ENCODE peak calls at places on chromosomes 1 and 21, in six cellular contexts. P is naive thymus-derived CD4-positive, alpha-beta T cell; X is IMR-90; K is effector memory CD4-positive, alpha-beta T cell; R is AG09309; M is esophagus squamous epithelium. U is an unnamed sample.

GRCh38 chr1:153944005-153944821 is 2.3 kb downstream of the DENND4B start:
- DNase-seq in P (no peak), R (no peak), X (no peak), M (no peak), K (no peak), U (no peak)

GRCh38 chr1:97378596-97378995 is 542.2 kb downstream of the DPYD start:
- DNase-seq in P (no peak), K (no peak), X (peak; percentile 59), R (no peak), M (no peak), U (no peak)

GRCh38 chr1:42978317-42979036 is 19.8 kb upstream of the SLC2A1 start:
- DNase-seq in K (no peak), M (no peak), R (no peak), X (peak; percentile 71), P (no peak), U (no peak)

GRCh38 chr1:55690366-55690765 is 475.2 kb upstream of the USP24 start:
- DNase-seq in K (no peak), M (no peak), X (no peak), P (no peak), R (no peak), U (peak; percentile 74)

GRCh38 chr1:56965916-56966697 is at the start of gene C8B:
- DNase-seq in M (no peak), X (no peak), K (no peak), R (no peak), P (no peak), U (no peak)

GRCh38 chr1:153602749-153603148 is 10.2 kb downstream of the S100A16 start:
- DNase-seq in K (no peak), X (no peak), P (no peak), R (no peak), M (no peak), U (no peak)

GRCh38 chr1:235207202-235207565 is 46.1 kb upstream of the RBM34 start:
- DNase-seq in K (peak; percentile 17), P (peak; percentile 59), X (no peak), M (no peak), R (no peak), U (no peak)

GRCh38 chr1:158285756-158286241 is 3.9 kb upstream of the CD1C start:
- DNase-seq in M (peak; percentile 23), R (no peak), X (no peak), K (no peak), P (no peak), U (peak; percentile 80)

GRCh38 chr21:44703731-44704635 is 7.0 kb downstream of the KRTAP10-12 start:
- DNase-seq in M (no peak), X (no peak), R (no peak), P (no peak), K (no peak), U (no peak)

GRCh38 chr1:235974616-235975015 is 90.3 kb downstream of the NID1 start:
- DNase-seq in K (no peak), M (no peak), P (no peak), R (no peak), X (peak; percentile 31), U (no peak)

GRCh38 chr1:236659792-236660587 is 26.3 kb upstream of the ACTN2 start:
- DNase-seq in X (no peak), R (no peak), K (no peak), P (no peak), M (no peak), U (no peak)

GRCh38 chr1:170714163-170714562 is 50.2 kb downstream of the PRRX1 start:
- DNase-seq in P (no peak), M (no peak), X (no peak), R (peak; percentile 83), K (no peak), U (no peak)

GRCh38 chr1:45568421-45568820 is 15.4 kb upstream of the NASP start:
- DNase-seq in K (no peak), P (no peak), X (no peak), R (no peak), M (no peak), U (no peak)

GRCh38 chr1:53408013-53408754 is 51.0 kb upstream of the DMRTB1 start:
- DNase-seq in P (no peak), K (no peak), M (no peak), R (no peak), X (peak; percentile 39), U (no peak)

GRCh38 chr1:240426056-240426455 is 185.9 kb downstream of the GREM2 start:
- DNase-seq in P (no peak), X (no peak), M (no peak), K (no peak), R (peak; percentile 42), U (no peak)

GRCh38 chr1:204327359-204327758 is 32.4 kb downstream of the PLEKHA6 start:
- DNase-seq in P (no peak), R (no peak), X (no peak), K (no peak), M (no peak), U (peak; percentile 51)

GRCh38 chr1:37446874-37447273 is 27.5 kb upstream of the ZC3H12A start:
- DNase-seq in R (no peak), P (no peak), M (no peak), K (no peak), X (no peak), U (no peak)

GRCh38 chr1:201827321-201828281 is 1.4 kb upstream of the IPO9 start:
- DNase-seq in P (no peak), K (no peak), R (no peak), X (no peak), M (no peak), U (no peak)

GRCh38 chr1:225476100-225476511 is 48.3 kb upstream of the LBR start:
- DNase-seq in K (no peak), M (no peak), R (no peak), P (no peak), X (no peak), U (peak; percentile 48)

GRCh38 chr1:187383366-187383765 is 554.6 kb downstream of the PLA2G4A start:
- DNase-seq in K (no peak), R (no peak), P (no peak), X (no peak), M (no peak), U (no peak)

GRCh38 chr1:110580244-110580643 is 25.9 kb downstream of the KCNA2 start:
- DNase-seq in M (no peak), P (no peak), R (no peak), K (no peak), X (no peak), U (peak; percentile 40)

GRCh38 chr1:225446298-225446941 is 18.6 kb upstream of the LBR start:
- DNase-seq in K (no peak), R (no peak), P (no peak), M (no peak), X (no peak), U (no peak)

GRCh38 chr1:151831605-151832004 is at the start of gene RORC:
- DNase-seq in X (no peak), P (no peak), R (no peak), K (no peak), M (no peak), U (no peak)

GRCh38 chr21:43311303-43311817 is 115.6 kb downstream of the SIK1 start:
- DNase-seq in X (no peak), R (no peak), M (no peak), P (no peak), K (no peak), U (no peak)

GRCh38 chr21:30962013-30962412 is 76.3 kb downstream of the KRTAP19-8 start:
- DNase-seq in R (no peak), P (no peak), M (no peak), K (no peak), X (no peak), U (no peak)

GRCh38 chr1:40575336-40575735 is 43.9 kb downstream of the ZNF684 start:
- DNase-seq in K (no peak), P (no peak), M (no peak), X (peak; percentile 28), R (no peak), U (no peak)

GRCh38 chr1:975896-976683 is 5.8 kb downstream of the PERM1 start:
- DNase-seq in R (no peak), M (no peak), K (peak; percentile 36), X (peak; percentile 36), P (peak; percentile 39), U (peak; percentile 83)

GRCh38 chr1:31507676-31508530 is 68.4 kb upstream of the TINAGL1 start:
- DNase-seq in R (no peak), X (no peak), M (no peak), K (no peak), P (no peak), U (no peak)

GRCh38 chr1:111241797-111242196 is 14.3 kb downstream of the CHI3L2 start:
- DNase-seq in K (no peak), M (no peak), X (peak; percentile 4), P (no peak), R (no peak), U (no peak)

DNA sequence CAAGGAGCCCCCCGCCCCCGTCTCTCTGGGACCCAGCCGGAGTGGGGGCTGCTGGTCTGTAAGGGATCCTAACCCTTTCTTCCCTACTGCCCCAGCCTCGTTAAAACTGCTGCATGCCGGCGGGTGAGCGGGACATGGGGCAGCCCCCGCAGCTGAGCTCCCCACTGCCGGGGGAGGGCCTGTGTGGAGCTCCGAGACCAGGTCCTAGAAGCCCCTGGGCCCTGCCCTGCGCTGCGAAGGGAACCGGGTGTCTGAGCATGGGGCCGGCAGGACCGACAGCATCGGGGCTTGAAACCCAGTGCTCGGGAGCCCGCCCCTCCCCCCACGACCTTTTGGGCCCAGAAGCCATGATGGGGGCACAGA is 9.2 kb upstream of the COL6A1 start:
- DNase-seq in K (no peak), R (no peak), P (no peak), M (no peak), X (no peak), U (peak; percentile 75)
- H3K4me3 ChIP-seq in K (peak overlapping the region; percentile 58), R (peak overlapping the region; percentile 31), P (no peak overlapping the region), M (peak overlapping the region; percentile 33), X (no peak overlapping the region), U (peak overlapping the region; percentile 48)

GRCh38 chr21:17455028-17455353 is 57.9 kb upstream of the CXADR start:
- DNase-seq in M (no peak), P (no peak), X (no peak), K (no peak), R (no peak), U (no peak)
- H3K4me3 ChIP-seq in M (no peak overlapping the region), P (no peak overlapping the region), X (no peak overlapping the region), K (no peak overlapping the region), R (no peak overlapping the region), U (no peak overlapping the region)

DNA sequence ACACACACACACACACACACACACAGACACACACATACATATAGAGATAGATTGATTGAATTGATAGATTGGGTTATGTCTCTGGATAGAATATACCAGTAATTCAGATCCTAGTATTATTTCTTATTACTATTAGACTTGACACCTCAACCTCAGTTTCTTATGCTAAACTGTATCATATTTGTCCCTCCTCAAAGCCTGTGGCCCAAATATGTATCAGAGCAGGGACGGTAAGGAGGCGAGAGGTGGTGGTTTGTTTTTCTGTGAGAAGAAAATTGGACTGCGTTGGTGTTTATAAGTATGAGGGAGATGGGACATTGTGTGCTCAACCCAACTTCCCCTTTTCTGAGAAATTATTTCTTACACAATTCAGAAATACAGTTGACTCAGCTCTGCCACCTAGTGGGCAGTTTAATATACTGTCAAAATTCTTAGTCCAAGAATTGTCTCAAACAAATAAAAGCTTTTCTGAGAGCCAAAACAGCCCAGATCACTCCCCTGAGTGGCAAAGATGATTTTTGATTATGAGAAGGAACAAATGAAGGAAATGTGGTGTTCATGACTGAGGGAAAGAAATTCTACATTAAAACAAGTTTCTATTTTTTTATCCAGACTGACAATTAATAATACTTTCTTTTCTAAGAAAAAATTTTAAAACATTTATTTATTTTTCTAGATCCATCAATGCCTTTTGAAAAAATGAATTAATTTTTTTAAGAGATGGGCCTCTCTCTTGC is 10.8 kb upstream of the TXNIP start:
- DNase-seq in K (peak; percentile 60), X (peak; percentile 78), R (peak; percentile 51), P (peak; percentile 76), M (no peak), U (peak; percentile 74)
- H3K4me3 ChIP-seq in K (no peak overlapping the region), X (no peak overlapping the region), R (no peak overlapping the region), P (peak overlapping the region; percentile 52), M (no peak overlapping the region), U (no peak overlapping the region)

GRCh38 chr1:19645544-19646252 is 1.6 kb downstream of the NBL1 start:
- DNase-seq in P (no peak), M (no peak), K (no peak), X (peak; percentile 28), R (no peak), U (no peak)
- H3K4me3 ChIP-seq in P (no peak overlapping the region), M (peak overlapping the region; percentile 81), K (peak overlapping the region; percentile 61), X (peak overlapping the region; percentile 72), R (peak overlapping the region; percentile 95), U (peak overlapping the region; percentile 85)

U was measured in tibial artery.